ENCODE peak calls at places on chromosomes 5 and 9, in eight cellular contexts. A is gastrocnemius medialis, R is stomach, B is cardiac muscle cell, Y is uterus, K is dorsolateral prefrontal cortex, P is left ventricle myocardium inferior, G is ovary. H is an unnamed sample. For H3K27me3, the result is how much of the 10 kb centered on the place peaks cover.

GRCh38 chr5:56100429-56101176 is 105.8 kb upstream of the IL6ST start:
- DNase-seq in A (no peak), R (no peak), B (no peak), Y (no peak), K (no peak), P (no peak), G (no peak), H (no peak)

GRCh38 chr9:36896296-36896695 is 137.8 kb downstream of the PAX5 start:
- DNase-seq in A (no peak), R (no peak), B (no peak), Y (no peak), K (no peak), P (no peak), G (no peak), H (no peak)

GRCh38 chr5:33319151-33319550 is 121.6 kb upstream of the TARS1 start:
- DNase-seq in A (no peak), R (no peak), B (no peak), Y (no peak), K (no peak), P (no peak), G (no peak), H (no peak)

GRCh38 chr5:167511276-167511675 is 780.2 kb upstream of the WWC1 start:
- DNase-seq in A (no peak), R (no peak), B (no peak), Y (no peak), K (no peak), P (no peak), G (no peak), H (no peak)

GRCh38 chr5:78968781-78969180 is 16.3 kb downstream of the ARSB start:
- DNase-seq in A (no peak), R (no peak), B (no peak), Y (no peak), K (no peak), P (no peak), G (no peak), H (no peak)

GRCh38 chr9:84404095-84404686 is 63.6 kb upstream of the SLC28A3 start:
- DNase-seq in A (no peak), R (no peak), B (peak), Y (no peak), K (no peak), P (no peak), G (no peak), H (no peak)

GRCh38 chr9:89770779-89771178 is 166.0 kb downstream of the GADD45G start:
- DNase-seq in A (no peak), R (no peak), B (no peak), Y (no peak), K (no peak), P (no peak), G (no peak), H (no peak)

GRCh38 chr5:148401604-148402003 is 17.8 kb downstream of the FBXO38 start:
- DNase-seq in A (no peak), R (no peak), B (no peak), Y (no peak), K (no peak), P (no peak), G (no peak), H (no peak)

GRCh38 chr9:110802416-110803035 is 133.9 kb downstream of the MUSK start:
- DNase-seq in A (no peak), R (no peak), B (no peak), Y (no peak), K (no peak), P (no peak), G (no peak), H (no peak)

GRCh38 chr9:99445377-99445891 is 223.4 kb downstream of the SEC61B start:
- DNase-seq in A (peak), R (no peak), B (peak), Y (no peak), K (peak), P (peak), G (no peak), H (peak)

GRCh38 chr5:151949909-151950308 is 25.3 kb upstream of the GLRA1 start:
- DNase-seq in A (no peak), R (no peak), B (no peak), Y (no peak), K (no peak), P (no peak), G (no peak), H (no peak)

GRCh38 chr5:84301535-84301934 is 83.1 kb downstream of the EDIL3 start:
- DNase-seq in A (no peak), R (no peak), B (no peak), Y (no peak), K (no peak), P (no peak), G (no peak), H (no peak)

GRCh38 chr5:109566361-109566760 is 123.4 kb upstream of the MAN2A1 start:
- DNase-seq in A (no peak), R (no peak), B (no peak), Y (no peak), K (no peak), P (no peak), G (no peak), H (no peak)

GRCh38 chr5:172282277-172283019 is 1.1 kb downstream of the UBTD2 start:
- DNase-seq in A (no peak), R (no peak), B (no peak), Y (no peak), K (no peak), P (no peak), G (no peak), H (no peak)

GRCh38 chr9:108162664-108163063 is 673.1 kb upstream of the KLF4 start:
- DNase-seq in A (peak), R (no peak), B (no peak), Y (no peak), K (no peak), P (no peak), G (no peak), H (peak)

GRCh38 chr5:146797683-146798082 is 80.9 kb downstream of the PPP2R2B start:
- DNase-seq in A (no peak), R (no peak), B (peak), Y (peak), K (no peak), P (no peak), G (no peak), H (no peak)

GRCh38 chr5:129172561-129172960 is 78.0 kb downstream of the ISOC1 start:
- DNase-seq in A (no peak), R (no peak), B (peak), Y (no peak), K (no peak), P (no peak), G (no peak), H (no peak)

GRCh38 chr9:119289740-119290139 is 79.5 kb downstream of the BRINP1 start:
- DNase-seq in A (peak), R (peak), B (peak), Y (no peak), K (peak), P (no peak), G (no peak), H (no peak)

GRCh38 chr9:26477963-26478362 is 414.6 kb downstream of the CAAP1 start:
- DNase-seq in A (no peak), R (no peak), B (no peak), Y (no peak), K (no peak), P (no peak), G (no peak), H (no peak)

DNA sequence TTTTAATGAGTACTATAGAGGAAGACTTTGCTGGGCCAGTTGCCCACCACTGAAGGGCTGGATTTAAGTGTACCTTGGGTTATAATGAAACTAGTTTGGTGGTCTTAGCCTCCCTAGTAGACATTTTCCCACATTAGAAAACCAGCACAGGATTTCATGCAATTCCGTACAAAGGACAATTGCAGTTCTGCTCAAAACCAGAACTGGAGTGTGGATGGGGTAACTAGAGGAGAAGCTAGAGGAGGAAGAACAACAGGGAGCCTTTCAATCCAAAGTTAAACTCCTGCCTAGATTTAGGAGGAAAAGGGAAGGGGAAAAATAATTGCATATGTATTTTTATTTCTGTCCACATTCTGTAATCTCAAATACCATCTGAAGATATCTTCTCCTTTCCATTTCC is 97.5 kb upstream of the SSBP2 start:
- DNase-seq in A (no peak), R (no peak), B (peak), Y (no peak), K (no peak), P (no peak), G (peak), H (no peak)
- H3K4me3 ChIP-seq in A (no peak), R (no peak), B (no peak), Y (no peak), K (peak), P (peak), G (no peak), H (no peak)

GRCh38 chr9:129623331-129623730 is 2.4 kb upstream of the C9orf50 start:
- DNase-seq in A (no peak), R (no peak), B (no peak), Y (no peak), K (no peak), P (no peak), G (no peak), H (no peak)
- TF ChIP-seq CTCF in A (no peak), R (no peak), B (no peak), Y (no peak), K (no peak), P (no peak), G (no peak), H (no peak)

GRCh38 chr5:139897342-139897741 is 101.7 kb downstream of the PSD2 start:
- DNase-seq in A (no peak), R (no peak), B (no peak), Y (no peak), K (no peak), P (no peak), G (no peak), H (no peak)
- H3K27me3 ChIP-seq in A (under half), R (under half), B (under half), Y (under half), K (under half), P (under half), G (under half), H (under half)

DNA sequence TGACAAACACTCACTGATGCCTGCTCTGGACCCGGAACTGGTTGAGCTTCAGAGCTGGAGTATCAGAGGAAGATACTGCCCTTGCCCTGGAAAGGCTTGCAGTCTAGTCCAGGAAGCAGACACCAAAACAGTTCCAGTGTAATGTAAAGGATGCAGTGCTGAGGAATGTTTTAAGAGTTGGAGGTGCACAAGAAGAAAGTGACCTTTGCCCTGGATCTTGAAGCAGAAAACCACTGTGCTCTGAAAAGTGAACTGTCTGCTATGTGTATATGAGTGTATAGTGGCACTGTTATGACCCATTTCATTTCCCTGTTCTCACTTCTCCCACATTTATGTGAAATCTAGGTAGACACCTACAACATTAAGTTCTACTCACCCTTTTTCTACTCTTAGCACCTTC is 2.1 kb downstream of the ZNF346 start:
- DNase-seq in A (no peak), R (no peak), B (no peak), Y (no peak), K (no peak), P (no peak), G (no peak), H (no peak)
- H3K4me3 ChIP-seq in A (no peak), R (no peak), B (no peak), Y (no peak), K (no peak), P (no peak), G (no peak), H (no peak)

GRCh38 chr9:133770076-133770777 is 32.1 kb upstream of the SARDH start:
- DNase-seq in A (peak), R (peak), B (no peak), Y (peak), K (no peak), P (no peak), G (peak), H (peak)

GRCh38 chr9:133767625-133768024 is 29.5 kb upstream of the SARDH start:
- DNase-seq in A (no peak), R (peak), B (no peak), Y (no peak), K (no peak), P (no peak), G (no peak), H (peak)

GRCh38 chr9:133769511-133770075 is 31.4 kb upstream of the SARDH start:
- DNase-seq in A (peak), R (peak), B (no peak), Y (peak), K (no peak), P (no peak), G (peak), H (peak)

GRCh38 chr9:133768371-133768858 is 30.3 kb upstream of the SARDH start:
- DNase-seq in A (peak), R (peak), B (no peak), Y (no peak), K (no peak), P (no peak), G (no peak), H (no peak)

GRCh38 chr9:133768859-133769510 is 30.8 kb upstream of the SARDH start:
- DNase-seq in A (peak), R (peak), B (peak), Y (peak), K (no peak), P (no peak), G (peak), H (peak)
- TF ChIP-seq CTCF in A (no peak), R (no peak), B (peak), Y (no peak), K (no peak), P (no peak), G (no peak), H (no peak)

GRCh38 chr5:93603191-93603590 is 20.2 kb downstream of the NR2F1 start:
- DNase-seq in A (no peak), R (no peak), B (no peak), Y (no peak), K (no peak), P (no peak), G (no peak), H (no peak)
- H3K27me3 ChIP-seq in A (half or more), R (half or more), B (half or more), Y (under half), K (under half), P (half or more), G (under half), H (under half)

DNA sequence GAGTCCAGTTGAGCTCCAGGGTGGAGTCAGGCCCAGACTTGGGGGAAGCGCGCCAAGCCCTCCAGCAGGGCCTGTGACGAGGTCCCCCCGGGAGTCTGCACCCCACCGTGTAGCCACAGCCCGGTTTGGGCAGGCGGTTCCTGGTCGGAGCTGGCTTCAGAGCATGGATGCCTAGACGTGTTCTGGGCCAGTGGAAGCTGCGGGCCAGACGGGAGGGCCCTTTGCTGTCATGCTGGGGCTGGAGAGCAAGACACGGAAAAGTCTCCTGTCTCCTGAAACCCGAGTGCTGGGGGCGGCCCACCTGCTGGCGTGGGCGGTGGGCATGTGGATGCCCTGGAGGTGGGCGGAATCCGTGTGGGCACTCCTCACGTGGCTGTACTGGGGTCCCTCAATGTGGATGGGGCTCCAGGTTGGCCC is 1.9 kb downstream of the GPSM1 start:
- DNase-seq in A (no peak), R (no peak), B (no peak), Y (no peak), K (no peak), P (no peak), G (no peak), H (no peak)
- H3K4me3 ChIP-seq in A (no peak), R (peak), B (peak), Y (peak), K (peak), P (peak), G (peak), H (no peak)